ENCODE peak calls at places on chromosomes 7 and 10, in eight cellular contexts. F is SK-N-SH, R is epithelial cell of esophagus, H is psoas muscle, X is cardiac muscle cell, Y is HL-60, P is AG09309, K is lower lobe of right lung. G is an unnamed sample.

GRCh38 chr7:27554826-27555225 is 107.9 kb downstream of the HIBADH start:
- DNase-seq in F (no peak), R (no peak), H (no peak), X (no peak), Y (no peak), P (no peak), K (no peak), G (no peak)

GRCh38 chr10:67666416-67667043 is 29.5 kb downstream of the CTNNA3 start:
- DNase-seq in F (peak), R (peak), H (no peak), X (peak), Y (peak), P (peak), K (no peak), G (no peak)

GRCh38 chr7:35430547-35431153 is 176.8 kb upstream of the TBX20 start:
- DNase-seq in F (no peak), R (peak), H (no peak), X (peak), Y (peak), P (no peak), K (no peak), G (no peak)

GRCh38 chr10:132858121-132859081 is 72.5 kb upstream of the NKX6-2 start:
- DNase-seq in F (no peak), R (no peak), H (no peak), X (no peak), Y (no peak), P (no peak), K (peak), G (no peak)

GRCh38 chr7:5691536-5692090 is 89.8 kb downstream of the RNF216 start:
- DNase-seq in F (no peak), R (no peak), H (no peak), X (peak), Y (no peak), P (no peak), K (no peak), G (peak)

GRCh38 chr10:79320785-79321493 is 26.3 kb upstream of the PPIF start:
- DNase-seq in F (no peak), R (peak), H (no peak), X (peak), Y (peak), P (peak), K (peak), G (peak)

GRCh38 chr10:17548786-17549185 is 68.4 kb downstream of the HACD1 start:
- DNase-seq in F (no peak), R (no peak), H (no peak), X (peak), Y (no peak), P (no peak), K (no peak), G (no peak)

GRCh38 chr7:92910076-92910475 is 73.7 kb upstream of the CDK6 start:
- DNase-seq in F (no peak), R (no peak), H (no peak), X (no peak), Y (no peak), P (no peak), K (no peak), G (no peak)

GRCh38 chr7:42611961-42612360 is 299.9 kb downstream of the C7orf25 start:
- DNase-seq in F (no peak), R (no peak), H (no peak), X (peak), Y (no peak), P (no peak), K (no peak), G (no peak)

GRCh38 chr7:42617781-42618457 is 294.0 kb downstream of the C7orf25 start:
- DNase-seq in F (no peak), R (no peak), H (no peak), X (peak), Y (no peak), P (no peak), K (no peak), G (no peak)

GRCh38 chr7:42611529-42611928 is 300.3 kb downstream of the C7orf25 start:
- DNase-seq in F (no peak), R (no peak), H (no peak), X (no peak), Y (no peak), P (no peak), K (no peak), G (no peak)

GRCh38 chr7:42617071-42617705 is 294.7 kb downstream of the C7orf25 start:
- DNase-seq in F (no peak), R (no peak), H (no peak), X (no peak), Y (no peak), P (no peak), K (no peak), G (no peak)

DNA sequence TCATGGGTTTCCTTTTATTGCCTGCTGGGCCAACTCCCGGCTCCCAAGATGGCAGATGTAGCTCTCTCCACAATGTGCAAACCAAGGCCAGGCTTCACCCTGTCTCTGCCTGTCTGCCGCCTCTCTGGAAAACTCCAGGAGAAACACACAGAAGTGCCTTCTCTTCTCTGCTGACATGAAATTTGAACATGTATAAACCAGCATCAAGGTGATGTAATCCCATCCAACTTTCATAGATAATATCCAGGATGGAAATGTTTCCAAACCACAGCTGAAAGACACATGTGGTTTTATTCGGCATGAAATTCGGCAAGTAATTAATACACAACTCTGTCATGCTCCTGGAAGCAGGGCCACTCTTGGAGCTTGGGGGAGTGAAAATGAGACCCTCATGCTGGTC is 297.2 kb downstream of the C7orf25 start:
- DNase-seq in F (no peak), R (peak), H (no peak), X (no peak), Y (no peak), P (no peak), K (no peak), G (no peak)
- H3K4me3 ChIP-seq in F (no peak), R (no peak), H (no peak), X (no peak), Y (no peak), P (no peak), K (no peak), G (no peak)

GRCh38 chr7:100675581-100676350 is 2.2 kb downstream of the GNB2 start:
- DNase-seq in F (peak), R (peak), H (peak), X (peak), Y (peak), P (no peak), K (peak), G (peak)

GRCh38 chr7:100674441-100675407 is 1.2 kb downstream of the GNB2 start:
- DNase-seq in F (peak), R (no peak), H (no peak), X (no peak), Y (no peak), P (no peak), K (peak), G (no peak)

GRCh38 chr7:100673942-100674431 is 447 bp downstream of the GNB2 start:
- DNase-seq in F (peak), R (peak), H (peak), X (no peak), Y (peak), P (no peak), K (peak), G (no peak)

GRCh38 chr7:100671353-100672327 is 1.9 kb upstream of the GNB2 start:
- DNase-seq in F (no peak), R (no peak), H (no peak), X (no peak), Y (no peak), P (no peak), K (no peak), G (no peak)

DNA sequence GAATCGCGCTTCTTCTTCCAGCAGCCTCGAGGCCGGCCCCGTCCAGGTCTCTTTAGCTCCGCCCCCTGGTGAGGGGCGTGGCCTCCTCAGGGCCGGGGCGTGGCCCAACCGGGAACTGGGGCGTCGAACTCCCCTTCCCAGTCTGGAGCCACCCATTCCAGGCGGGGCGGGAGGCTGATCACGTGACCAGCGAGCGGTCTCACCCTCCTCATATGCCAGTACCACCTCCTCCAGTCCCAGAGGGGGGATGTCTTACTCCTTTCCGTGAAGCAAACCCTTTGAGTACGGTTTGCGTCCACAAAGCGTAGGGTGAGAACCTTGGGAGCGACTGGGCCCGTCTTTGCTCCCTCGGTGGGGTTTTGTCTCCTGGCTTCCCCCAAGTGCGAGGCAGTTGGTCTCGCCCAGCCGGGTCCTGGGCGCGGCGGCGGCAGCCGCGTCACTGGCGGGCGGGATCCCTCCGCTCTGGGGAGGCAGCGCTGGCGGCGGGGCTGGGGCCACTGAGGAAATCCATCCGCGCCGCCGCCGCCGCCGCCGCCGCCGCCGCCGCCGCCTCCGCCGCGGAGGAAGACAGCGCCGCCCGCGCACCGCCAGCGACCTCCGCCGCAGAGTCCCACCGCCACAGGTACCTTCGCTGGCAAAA is at the start of gene GNB2:
- DNase-seq in F (peak), R (peak), H (peak), X (peak), Y (peak), P (peak), K (peak), G (peak)
- TF ChIP-seq CTCF in F (no peak), R (no peak), H (no peak), X (no peak), Y (no peak), P (no peak), K (no peak), G (no peak)

DNA sequence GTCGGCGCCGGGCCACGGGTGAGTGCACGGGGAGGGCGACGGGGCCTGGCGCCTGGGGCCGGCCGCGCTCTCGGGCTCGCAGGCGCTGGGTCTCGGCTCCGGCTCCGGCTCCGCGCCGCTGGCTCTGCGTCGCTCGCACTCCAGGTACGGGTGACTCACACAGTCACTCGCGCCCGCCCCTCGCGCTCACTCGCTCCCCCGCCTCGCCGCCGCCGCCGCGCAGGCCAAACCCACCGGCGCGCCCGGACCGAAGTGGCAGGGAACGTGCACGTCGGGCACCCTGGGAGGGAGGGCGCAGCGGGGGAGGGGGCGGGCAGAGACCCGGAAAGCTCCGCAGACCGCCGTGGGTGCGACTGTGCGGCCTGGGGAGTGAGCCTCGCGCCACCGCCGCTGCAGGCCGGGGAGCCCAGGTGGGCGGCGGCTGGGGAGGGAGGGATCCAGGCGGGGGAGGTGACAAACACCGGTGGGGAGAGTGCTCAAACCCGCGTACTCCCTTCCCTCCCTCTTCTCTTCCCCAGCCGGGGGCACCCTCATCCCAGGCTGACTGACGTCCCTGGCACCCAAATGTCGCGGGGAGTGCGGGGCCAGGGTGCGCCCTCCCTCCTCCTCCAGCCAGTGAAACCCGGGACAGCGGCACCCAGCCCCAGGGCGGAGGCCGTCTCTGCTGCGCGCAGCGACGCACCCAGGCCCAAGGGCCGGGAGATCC is 277.0 kb upstream of the NEBL start:
- DNase-seq in F (peak), R (peak), H (peak), X (peak), Y (no peak), P (no peak), K (peak), G (no peak)
- H3K4me3 ChIP-seq in F (peak), R (peak), H (peak), X (peak), Y (peak), P (no peak), K (peak), G (peak)

DNA sequence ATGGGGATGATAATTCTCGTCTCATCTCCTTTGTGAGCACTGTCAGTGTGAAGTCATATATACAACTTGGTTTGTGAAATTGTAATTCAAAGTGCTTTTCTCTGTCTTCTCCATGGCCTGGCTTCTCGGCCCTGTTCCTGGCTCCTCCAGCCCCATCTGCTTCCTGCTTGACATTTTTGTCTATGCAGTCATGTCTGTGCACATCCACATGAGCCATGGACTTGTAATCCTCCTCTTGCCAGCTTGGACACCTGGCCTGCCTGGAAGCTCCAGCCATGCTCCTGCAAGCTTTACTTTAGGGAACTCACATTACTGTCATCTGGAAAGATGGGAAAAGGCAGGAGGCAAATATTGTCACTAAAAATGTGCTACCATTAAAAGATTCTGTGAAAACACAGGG is 576.0 kb upstream of the DPP6 start:
- DNase-seq in F (no peak), R (no peak), H (no peak), X (no peak), Y (no peak), P (no peak), K (no peak), G (no peak)
- TF ChIP-seq CTCF in F (no peak), R (no peak), H (no peak), X (no peak), Y (no peak), P (no peak), K (no peak), G (no peak)

GRCh38 chr7:129144834-129145668 is 544 bp downstream of the TSPAN33 start:
- DNase-seq in F (no peak), R (no peak), H (no peak), X (no peak), Y (no peak), P (no peak), K (no peak), G (no peak)
- H3K4me3 ChIP-seq in F (peak), R (peak), H (peak), X (peak), Y (peak), P (no peak), K (peak), G (peak)

DNA sequence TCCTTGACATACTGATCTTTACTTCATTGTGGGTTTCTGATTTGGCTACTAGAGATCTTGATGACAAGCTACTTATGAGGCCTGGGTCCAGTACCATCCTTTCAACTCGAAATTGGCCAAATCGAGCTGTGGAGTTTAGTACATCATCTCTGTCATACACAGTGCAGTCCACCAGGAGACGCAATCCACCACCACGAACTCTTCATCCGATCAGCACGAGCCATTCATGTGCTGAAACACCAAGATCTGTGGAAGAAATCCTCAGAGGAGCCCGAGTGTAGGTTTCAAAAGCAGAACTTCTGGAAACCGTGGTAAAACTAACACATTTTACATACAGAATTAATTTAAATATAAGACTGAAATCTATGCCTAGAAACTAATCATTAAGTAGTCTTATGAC is 14.2 kb downstream of the DNAJC9 start:
- DNase-seq in F (no peak), R (no peak), H (no peak), X (no peak), Y (no peak), P (no peak), K (no peak), G (no peak)
- TF ChIP-seq CTCF in F (peak), R (no peak), H (no peak), X (no peak), Y (no peak), P (peak), K (no peak), G (peak)

GRCh38 chr10:58266003-58266825 is 1.5 kb downstream of the IPMK start:
- DNase-seq in F (peak), R (peak), H (no peak), X (peak), Y (peak), P (no peak), K (no peak), G (peak)

GRCh38 chr10:58268454-58268945 is 462 bp upstream of the CISD1 start:
- DNase-seq in F (no peak), R (no peak), H (no peak), X (no peak), Y (no peak), P (no peak), K (no peak), G (no peak)

GRCh38 chr10:58266826-58267712 is 625 bp downstream of the IPMK start:
- DNase-seq in F (peak), R (peak), H (peak), X (peak), Y (peak), P (no peak), K (peak), G (no peak)

GRCh38 chr10:58267713-58268453 is at the start of gene IPMK:
- DNase-seq in F (peak), R (peak), H (peak), X (peak), Y (peak), P (peak), K (peak), G (peak)

GRCh38 chr10:58264780-58265179 is 2.9 kb downstream of the IPMK start:
- DNase-seq in F (peak), R (no peak), H (no peak), X (no peak), Y (no peak), P (no peak), K (no peak), G (no peak)
- H3K4me3 ChIP-seq in F (peak), R (no peak), H (peak), X (peak), Y (no peak), P (no peak), K (no peak), G (no peak)